ENCODE peak calls at places on chromosomes 4 and X, in seven cellular contexts. One of them, this sample, is unnamed.

GRCh38 chr4:113397114-113397701 is 347.8 kb downstream of the ANK2 start:
- DNase-seq in AG04450: peak
- DNase-seq in transverse colon: no peak
- DNase-seq in EL: peak
- DNase-seq in stimulated activated naive CD4-positive, alpha-beta T cell treated with Interleukin-2 at 50 U/mL for 16 hours: no peak
- DNase-seq in central memory CD4-positive, alpha-beta T cell: no peak
- DNase-seq in NCI-H2107: no peak
- DNase-seq in this sample: no peak

GRCh38 chr4:65046496-65047101 is 623.7 kb downstream of the EPHA5 start:
- DNase-seq in AG04450: no peak
- DNase-seq in transverse colon: no peak
- DNase-seq in EL: peak
- DNase-seq in stimulated activated naive CD4-positive, alpha-beta T cell treated with Interleukin-2 at 50 U/mL for 16 hours: no peak
- DNase-seq in central memory CD4-positive, alpha-beta T cell: no peak
- DNase-seq in NCI-H2107: no peak
- DNase-seq in this sample: no peak

GRCh38 chr4:124199755-124200154 is 512.8 kb downstream of the ANKRD50 start:
- DNase-seq in AG04450: no peak
- DNase-seq in transverse colon: no peak
- DNase-seq in EL: peak
- DNase-seq in stimulated activated naive CD4-positive, alpha-beta T cell treated with Interleukin-2 at 50 U/mL for 16 hours: no peak
- DNase-seq in central memory CD4-positive, alpha-beta T cell: no peak
- DNase-seq in NCI-H2107: no peak
- DNase-seq in this sample: no peak

GRCh38 chr4:84218002-84218401 is 281.1 kb downstream of the NKX6-1 start:
- DNase-seq in AG04450: no peak
- DNase-seq in transverse colon: no peak
- DNase-seq in EL: no peak
- DNase-seq in stimulated activated naive CD4-positive, alpha-beta T cell treated with Interleukin-2 at 50 U/mL for 16 hours: no peak
- DNase-seq in central memory CD4-positive, alpha-beta T cell: no peak
- DNase-seq in NCI-H2107: no peak
- DNase-seq in this sample: no peak

GRCh38 chrX:66728818-66729271 is 90.0 kb upstream of the EDA2R start:
- DNase-seq in AG04450: peak
- DNase-seq in transverse colon: peak
- DNase-seq in EL: peak
- DNase-seq in stimulated activated naive CD4-positive, alpha-beta T cell treated with Interleukin-2 at 50 U/mL for 16 hours: peak
- DNase-seq in central memory CD4-positive, alpha-beta T cell: peak
- DNase-seq in NCI-H2107: no peak
- DNase-seq in this sample: peak

GRCh38 chrX:91081873-91082272 is 352.8 kb upstream of the PABPC5 start:
- DNase-seq in AG04450: no peak
- DNase-seq in transverse colon: no peak
- DNase-seq in EL: no peak
- DNase-seq in stimulated activated naive CD4-positive, alpha-beta T cell treated with Interleukin-2 at 50 U/mL for 16 hours: no peak
- DNase-seq in central memory CD4-positive, alpha-beta T cell: no peak
- DNase-seq in NCI-H2107: no peak
- DNase-seq in this sample: no peak

GRCh38 chrX:49079489-49080428 is at the start of gene WDR45:
- DNase-seq in AG04450: no peak
- DNase-seq in transverse colon: peak
- DNase-seq in EL: peak
- DNase-seq in stimulated activated naive CD4-positive, alpha-beta T cell treated with Interleukin-2 at 50 U/mL for 16 hours: peak
- DNase-seq in central memory CD4-positive, alpha-beta T cell: peak
- DNase-seq in NCI-H2107: peak
- DNase-seq in this sample: peak

GRCh38 chr4:88623097-88623496 is 30.8 kb downstream of the HERC3 start:
- DNase-seq in AG04450: no peak
- DNase-seq in transverse colon: no peak
- DNase-seq in EL: peak
- DNase-seq in stimulated activated naive CD4-positive, alpha-beta T cell treated with Interleukin-2 at 50 U/mL for 16 hours: no peak
- DNase-seq in central memory CD4-positive, alpha-beta T cell: no peak
- DNase-seq in NCI-H2107: no peak
- DNase-seq in this sample: no peak

GRCh38 chrX:22300130-22300529 is 27.4 kb downstream of the CBLL2 start:
- DNase-seq in AG04450: no peak
- DNase-seq in transverse colon: no peak
- DNase-seq in EL: peak
- DNase-seq in stimulated activated naive CD4-positive, alpha-beta T cell treated with Interleukin-2 at 50 U/mL for 16 hours: no peak
- DNase-seq in central memory CD4-positive, alpha-beta T cell: no peak
- DNase-seq in NCI-H2107: peak
- DNase-seq in this sample: no peak

GRCh38 chrX:24498975-24499374 is 33.9 kb downstream of the PDK3 start:
- DNase-seq in AG04450: no peak
- DNase-seq in transverse colon: no peak
- DNase-seq in EL: no peak
- DNase-seq in stimulated activated naive CD4-positive, alpha-beta T cell treated with Interleukin-2 at 50 U/mL for 16 hours: no peak
- DNase-seq in central memory CD4-positive, alpha-beta T cell: peak
- DNase-seq in NCI-H2107: peak
- DNase-seq in this sample: no peak

GRCh38 chrX:373641-374471 is 12.9 kb downstream of the PPP2R3B start:
- DNase-seq in AG04450: no peak
- DNase-seq in transverse colon: no peak
- DNase-seq in EL: peak
- DNase-seq in stimulated activated naive CD4-positive, alpha-beta T cell treated with Interleukin-2 at 50 U/mL for 16 hours: no peak
- DNase-seq in central memory CD4-positive, alpha-beta T cell: no peak
- DNase-seq in NCI-H2107: no peak
- DNase-seq in this sample: no peak

GRCh38 chr4:139223682-139224317 is 46.8 kb upstream of the ELF2 start:
- DNase-seq in AG04450: no peak
- DNase-seq in transverse colon: no peak
- DNase-seq in EL: peak
- DNase-seq in stimulated activated naive CD4-positive, alpha-beta T cell treated with Interleukin-2 at 50 U/mL for 16 hours: no peak
- DNase-seq in central memory CD4-positive, alpha-beta T cell: no peak
- DNase-seq in NCI-H2107: no peak
- DNase-seq in this sample: no peak

GRCh38 chrX:150602743-150603142 is 34.3 kb downstream of the MTM1 start:
- DNase-seq in AG04450: no peak
- DNase-seq in transverse colon: no peak
- DNase-seq in EL: no peak
- DNase-seq in stimulated activated naive CD4-positive, alpha-beta T cell treated with Interleukin-2 at 50 U/mL for 16 hours: no peak
- DNase-seq in central memory CD4-positive, alpha-beta T cell: no peak
- DNase-seq in NCI-H2107: no peak
- DNase-seq in this sample: no peak

GRCh38 chr4:73853718-73854473 is 800 bp downstream of the PF4V1 start:
- DNase-seq in AG04450: no peak
- DNase-seq in transverse colon: no peak
- DNase-seq in EL: no peak
- DNase-seq in stimulated activated naive CD4-positive, alpha-beta T cell treated with Interleukin-2 at 50 U/mL for 16 hours: no peak
- DNase-seq in central memory CD4-positive, alpha-beta T cell: no peak
- DNase-seq in NCI-H2107: no peak
- DNase-seq in this sample: no peak

GRCh38 chr4:155442267-155443105 is 65.7 kb upstream of the MAP9 start:
- DNase-seq in AG04450: no peak
- DNase-seq in transverse colon: peak
- DNase-seq in EL: peak
- DNase-seq in stimulated activated naive CD4-positive, alpha-beta T cell treated with Interleukin-2 at 50 U/mL for 16 hours: peak
- DNase-seq in central memory CD4-positive, alpha-beta T cell: peak
- DNase-seq in NCI-H2107: no peak
- DNase-seq in this sample: peak

GRCh38 chr4:88937081-88937480 is 119.9 kb downstream of the FAM13A start:
- DNase-seq in AG04450: no peak
- DNase-seq in transverse colon: no peak
- DNase-seq in EL: peak
- DNase-seq in stimulated activated naive CD4-positive, alpha-beta T cell treated with Interleukin-2 at 50 U/mL for 16 hours: no peak
- DNase-seq in central memory CD4-positive, alpha-beta T cell: no peak
- DNase-seq in NCI-H2107: no peak
- DNase-seq in this sample: no peak

GRCh38 chr4:21032246-21032645 is 332.0 kb downstream of the PACRGL start:
- DNase-seq in AG04450: no peak
- DNase-seq in transverse colon: no peak
- DNase-seq in EL: no peak
- DNase-seq in stimulated activated naive CD4-positive, alpha-beta T cell treated with Interleukin-2 at 50 U/mL for 16 hours: no peak
- DNase-seq in central memory CD4-positive, alpha-beta T cell: no peak
- DNase-seq in NCI-H2107: no peak
- DNase-seq in this sample: no peak

GRCh38 chr4:132614682-132615081 is 534.4 kb upstream of the PCDH10 start:
- DNase-seq in AG04450: no peak
- DNase-seq in transverse colon: no peak
- DNase-seq in EL: no peak
- DNase-seq in stimulated activated naive CD4-positive, alpha-beta T cell treated with Interleukin-2 at 50 U/mL for 16 hours: no peak
- DNase-seq in central memory CD4-positive, alpha-beta T cell: no peak
- DNase-seq in NCI-H2107: no peak
- DNase-seq in this sample: no peak

GRCh38 chr4:1061747-1062146 is 50.3 kb downstream of the FGFRL1 start:
- DNase-seq in AG04450: no peak
- DNase-seq in transverse colon: no peak
- DNase-seq in EL: no peak
- DNase-seq in stimulated activated naive CD4-positive, alpha-beta T cell treated with Interleukin-2 at 50 U/mL for 16 hours: no peak
- DNase-seq in central memory CD4-positive, alpha-beta T cell: no peak
- DNase-seq in NCI-H2107: no peak
- DNase-seq in this sample: no peak

GRCh38 chr4:177263818-177264217 is 45.9 kb upstream of the NEIL3 start:
- DNase-seq in AG04450: no peak
- DNase-seq in transverse colon: no peak
- DNase-seq in EL: no peak
- DNase-seq in stimulated activated naive CD4-positive, alpha-beta T cell treated with Interleukin-2 at 50 U/mL for 16 hours: no peak
- DNase-seq in central memory CD4-positive, alpha-beta T cell: no peak
- DNase-seq in NCI-H2107: no peak
- DNase-seq in this sample: no peak

GRCh38 chrX:34877451-34877850 is 65.1 kb upstream of the FAM47B start:
- DNase-seq in AG04450: no peak
- DNase-seq in transverse colon: no peak
- DNase-seq in EL: peak
- DNase-seq in stimulated activated naive CD4-positive, alpha-beta T cell treated with Interleukin-2 at 50 U/mL for 16 hours: no peak
- DNase-seq in central memory CD4-positive, alpha-beta T cell: no peak
- DNase-seq in NCI-H2107: no peak
- DNase-seq in this sample: no peak

GRCh38 chr4:144350706-144351105 is 210.2 kb upstream of the GYPA start:
- DNase-seq in AG04450: no peak
- DNase-seq in transverse colon: no peak
- DNase-seq in EL: peak
- DNase-seq in stimulated activated naive CD4-positive, alpha-beta T cell treated with Interleukin-2 at 50 U/mL for 16 hours: no peak
- DNase-seq in central memory CD4-positive, alpha-beta T cell: no peak
- DNase-seq in NCI-H2107: no peak
- DNase-seq in this sample: no peak

GRCh38 chr4:124931050-124931449 is 218.5 kb upstream of the ANKRD50 start:
- DNase-seq in AG04450: peak
- DNase-seq in transverse colon: no peak
- DNase-seq in EL: no peak
- DNase-seq in stimulated activated naive CD4-positive, alpha-beta T cell treated with Interleukin-2 at 50 U/mL for 16 hours: no peak
- DNase-seq in central memory CD4-positive, alpha-beta T cell: no peak
- DNase-seq in NCI-H2107: no peak
- DNase-seq in this sample: no peak

GRCh38 chrX:9433596-9433995 is 31.3 kb upstream of the TBL1X start:
- DNase-seq in AG04450: no peak
- DNase-seq in transverse colon: no peak
- DNase-seq in EL: no peak
- DNase-seq in stimulated activated naive CD4-positive, alpha-beta T cell treated with Interleukin-2 at 50 U/mL for 16 hours: no peak
- DNase-seq in central memory CD4-positive, alpha-beta T cell: no peak
- DNase-seq in NCI-H2107: no peak
- DNase-seq in this sample: no peak

GRCh38 chr4:55237839-55238238 is 108.2 kb upstream of the SRD5A3 start:
- DNase-seq in AG04450: no peak
- DNase-seq in transverse colon: no peak
- DNase-seq in EL: no peak
- DNase-seq in stimulated activated naive CD4-positive, alpha-beta T cell treated with Interleukin-2 at 50 U/mL for 16 hours: no peak
- DNase-seq in central memory CD4-positive, alpha-beta T cell: no peak
- DNase-seq in NCI-H2107: no peak
- DNase-seq in this sample: no peak

GRCh38 chr4:100849319-100849718 is 331.5 kb upstream of the EMCN start:
- DNase-seq in AG04450: no peak
- DNase-seq in transverse colon: no peak
- DNase-seq in EL: no peak
- DNase-seq in stimulated activated naive CD4-positive, alpha-beta T cell treated with Interleukin-2 at 50 U/mL for 16 hours: no peak
- DNase-seq in central memory CD4-positive, alpha-beta T cell: no peak
- DNase-seq in NCI-H2107: no peak
- DNase-seq in this sample: no peak

GRCh38 chr4:26529479-26529878 is 39.2 kb upstream of the CCKAR start:
- DNase-seq in AG04450: no peak
- DNase-seq in transverse colon: no peak
- DNase-seq in EL: no peak
- DNase-seq in stimulated activated naive CD4-positive, alpha-beta T cell treated with Interleukin-2 at 50 U/mL for 16 hours: no peak
- DNase-seq in central memory CD4-positive, alpha-beta T cell: no peak
- DNase-seq in NCI-H2107: no peak
- DNase-seq in this sample: no peak

GRCh38 chr4:26873391-26874026 is 12.9 kb downstream of the STIM2 start:
- DNase-seq in AG04450: no peak
- DNase-seq in transverse colon: no peak
- DNase-seq in EL: no peak
- DNase-seq in stimulated activated naive CD4-positive, alpha-beta T cell treated with Interleukin-2 at 50 U/mL for 16 hours: peak
- DNase-seq in central memory CD4-positive, alpha-beta T cell: peak
- DNase-seq in NCI-H2107: no peak
- DNase-seq in this sample: no peak

GRCh38 chrX:11944486-11944885 is 186.4 kb downstream of the MSL3 start:
- DNase-seq in AG04450: no peak
- DNase-seq in transverse colon: no peak
- DNase-seq in EL: peak
- DNase-seq in stimulated activated naive CD4-positive, alpha-beta T cell treated with Interleukin-2 at 50 U/mL for 16 hours: no peak
- DNase-seq in central memory CD4-positive, alpha-beta T cell: no peak
- DNase-seq in NCI-H2107: no peak
- DNase-seq in this sample: no peak

GRCh38 chrX:98607739-98608138 is 1724.0 kb downstream of the RPA4 start:
- DNase-seq in AG04450: no peak
- DNase-seq in transverse colon: no peak
- DNase-seq in EL: no peak
- DNase-seq in stimulated activated naive CD4-positive, alpha-beta T cell treated with Interleukin-2 at 50 U/mL for 16 hours: no peak
- DNase-seq in central memory CD4-positive, alpha-beta T cell: no peak
- DNase-seq in NCI-H2107: no peak
- DNase-seq in this sample: no peak

GRCh38 chr4:71550220-71551190 is 211.7 kb downstream of the SLC4A4 start:
- DNase-seq in AG04450: peak
- DNase-seq in transverse colon: peak
- DNase-seq in EL: peak
- DNase-seq in stimulated activated naive CD4-positive, alpha-beta T cell treated with Interleukin-2 at 50 U/mL for 16 hours: no peak
- DNase-seq in central memory CD4-positive, alpha-beta T cell: no peak
- DNase-seq in NCI-H2107: no peak
- DNase-seq in this sample: no peak

GRCh38 chrX:50622751-50623150 is 152.1 kb upstream of the DGKK start:
- DNase-seq in AG04450: no peak
- DNase-seq in transverse colon: no peak
- DNase-seq in EL: no peak
- DNase-seq in stimulated activated naive CD4-positive, alpha-beta T cell treated with Interleukin-2 at 50 U/mL for 16 hours: no peak
- DNase-seq in central memory CD4-positive, alpha-beta T cell: no peak
- DNase-seq in NCI-H2107: no peak
- DNase-seq in this sample: no peak

GRCh38 chr4:89324671-89325070 is 17.1 kb upstream of the GPRIN3 start:
- DNase-seq in AG04450: no peak
- DNase-seq in transverse colon: no peak
- DNase-seq in EL: no peak
- DNase-seq in stimulated activated naive CD4-positive, alpha-beta T cell treated with Interleukin-2 at 50 U/mL for 16 hours: no peak
- DNase-seq in central memory CD4-positive, alpha-beta T cell: no peak
- DNase-seq in NCI-H2107: no peak
- DNase-seq in this sample: no peak

GRCh38 chr4:6453688-6453990 is 18.8 kb downstream of the PPP2R2C start:
- DNase-seq in AG04450: no peak
- DNase-seq in transverse colon: no peak
- DNase-seq in EL: no peak
- DNase-seq in stimulated activated naive CD4-positive, alpha-beta T cell treated with Interleukin-2 at 50 U/mL for 16 hours: no peak
- DNase-seq in central memory CD4-positive, alpha-beta T cell: no peak
- DNase-seq in NCI-H2107: no peak
- DNase-seq in this sample: no peak

GRCh38 chrX:55111578-55112254 is 22.9 kb downstream of the PAGE2 start:
- DNase-seq in AG04450: no peak
- DNase-seq in transverse colon: no peak
- DNase-seq in EL: no peak
- DNase-seq in stimulated activated naive CD4-positive, alpha-beta T cell treated with Interleukin-2 at 50 U/mL for 16 hours: no peak
- DNase-seq in central memory CD4-positive, alpha-beta T cell: no peak
- DNase-seq in NCI-H2107: no peak
- DNase-seq in this sample: no peak

GRCh38 chrX:68822641-68823410 is 6.0 kb upstream of the EFNB1 start:
- DNase-seq in AG04450: no peak
- DNase-seq in transverse colon: no peak
- DNase-seq in EL: peak
- DNase-seq in stimulated activated naive CD4-positive, alpha-beta T cell treated with Interleukin-2 at 50 U/mL for 16 hours: no peak
- DNase-seq in central memory CD4-positive, alpha-beta T cell: no peak
- DNase-seq in NCI-H2107: no peak
- DNase-seq in this sample: no peak

GRCh38 chr4:45477311-45477733 is 646.5 kb downstream of the GABRG1 start:
- DNase-seq in AG04450: no peak
- DNase-seq in transverse colon: no peak
- DNase-seq in EL: no peak
- DNase-seq in stimulated activated naive CD4-positive, alpha-beta T cell treated with Interleukin-2 at 50 U/mL for 16 hours: no peak
- DNase-seq in central memory CD4-positive, alpha-beta T cell: no peak
- DNase-seq in NCI-H2107: no peak
- DNase-seq in this sample: no peak

GRCh38 chr4:123671633-123672404 is 275.2 kb downstream of the SPRY1 start:
- DNase-seq in AG04450: no peak
- DNase-seq in transverse colon: no peak
- DNase-seq in EL: no peak
- DNase-seq in stimulated activated naive CD4-positive, alpha-beta T cell treated with Interleukin-2 at 50 U/mL for 16 hours: peak
- DNase-seq in central memory CD4-positive, alpha-beta T cell: no peak
- DNase-seq in NCI-H2107: no peak
- DNase-seq in this sample: no peak

This sample was measured in naive thymus-derived CD4-positive, alpha-beta T cell.